ENCODE peak calls at places on chromosomes 2 and 18, in four cellular contexts. G is SK-N-SH, M is B cell, A is psoas muscle. U is an unnamed sample.

GRCh38 chr2:209536363-209536762 is 112.5 kb downstream of the MAP2 start:
- DNase-seq in M (no peak), G (no peak), A (no peak), U (no peak)

GRCh38 chr2:177241771-177242135 is 22.8 kb downstream of the NFE2L2 start:
- DNase-seq in A (no peak), M (no peak), G (peak), U (no peak)

GRCh38 chr2:180739070-180739469 is 241.3 kb upstream of the UBE2E3 start:
- DNase-seq in M (no peak), G (peak), A (peak), U (no peak)

GRCh38 chr2:74333175-74333574 is 10.0 kb downstream of the SLC4A5 start:
- DNase-seq in M (no peak), G (peak), A (no peak), U (no peak)

GRCh38 chr2:170822885-170823799 is 6.5 kb downstream of the GAD1 start:
- DNase-seq in G (peak), M (no peak), A (no peak), U (no peak)

GRCh38 chr2:677056-677949 is at the start of gene TMEM18:
- DNase-seq in A (peak), G (peak), M (peak), U (peak)

GRCh38 chr2:12624911-12625598 is 91.7 kb upstream of the TRIB2 start:
- DNase-seq in A (no peak), G (no peak), M (no peak), U (no peak)

GRCh38 chr2:27703638-27704341 is 40.1 kb downstream of the SLC4A1AP start:
- DNase-seq in A (peak), G (peak), M (peak), U (peak)

GRCh38 chr2:156430236-156430977 is 5.8 kb upstream of the GPD2 start:
- DNase-seq in M (no peak), A (no peak), G (no peak), U (no peak)

GRCh38 chr2:206915136-206915535 is 24.2 kb upstream of the CPO start:
- DNase-seq in M (no peak), G (no peak), A (no peak), U (no peak)

GRCh38 chr2:49044680-49045079 is 109.6 kb downstream of the FSHR start:
- DNase-seq in A (no peak), M (no peak), G (peak), U (no peak)

GRCh38 chr2:71784734-71785549 is 331.6 kb downstream of the DYSF start:
- DNase-seq in A (no peak), G (peak), M (no peak), U (no peak)

GRCh38 chr2:236262238-236262637 is 2.0 kb downstream of the ASB18 start:
- DNase-seq in G (no peak), M (no peak), A (no peak), U (no peak)

GRCh38 chr18:34929336-34929780 is 111.9 kb upstream of the MAPRE2 start:
- DNase-seq in M (no peak), G (no peak), A (no peak), U (no peak)

GRCh38 chr18:57698571-57699276 is 77.1 kb upstream of the NARS1 start:
- DNase-seq in G (no peak), A (no peak), M (no peak), U (no peak)

GRCh38 chr2:159228006-159228655 is 58.4 kb downstream of the WDSUB1 start:
- DNase-seq in G (no peak), M (no peak), A (no peak), U (no peak)

GRCh38 chr2:222313816-222314215 is 15.0 kb upstream of the PAX3 start:
- DNase-seq in G (no peak), A (no peak), M (no peak), U (no peak)

GRCh38 chr2:222311978-222312738 is 13.4 kb upstream of the PAX3 start:
- DNase-seq in A (no peak), M (no peak), G (no peak), U (peak)

GRCh38 chr2:222318712-222319575 is 20.1 kb upstream of the PAX3 start:
- DNase-seq in M (peak), G (peak), A (no peak), U (peak)

GRCh38 chr2:222318026-222318711 is 19.4 kb upstream of the PAX3 start:
- DNase-seq in G (peak), M (no peak), A (peak), U (peak)

GRCh38 chr2:222315443-222316121 is 16.8 kb upstream of the PAX3 start:
- DNase-seq in G (peak), A (no peak), M (no peak), U (peak)
- TF ChIP-seq CTCF in G (peak), A (no peak), M (no peak), U (no peak)

GRCh38 chr2:33786881-33787280 is 187.8 kb upstream of the FAM98A start:
- DNase-seq in M (no peak), G (no peak), A (no peak), U (no peak)

GRCh38 chr2:33785201-33786106 is 186.4 kb upstream of the FAM98A start:
- DNase-seq in A (no peak), G (no peak), M (no peak), U (peak)

GRCh38 chr2:33777791-33778190 is 178.7 kb upstream of the FAM98A start:
- DNase-seq in M (no peak), A (no peak), G (no peak), U (no peak)

GRCh38 chr2:33784488-33784887 is 185.4 kb upstream of the FAM98A start:
- DNase-seq in G (no peak), A (no peak), M (no peak), U (no peak)

GRCh38 chr2:33782395-33783239 is 183.5 kb upstream of the FAM98A start:
- DNase-seq in G (no peak), A (no peak), M (no peak), U (no peak)
- TF ChIP-seq CTCF in G (no peak), A (no peak), M (no peak), U (no peak)

GRCh38 chr2:199602896-199603482 is 145.2 kb upstream of the SATB2 start:
- DNase-seq in M (no peak), A (no peak), G (peak), U (no peak)

GRCh38 chr2:199602271-199602895 is 144.6 kb upstream of the SATB2 start:
- DNase-seq in M (no peak), A (no peak), G (peak), U (peak)

GRCh38 chr2:199603748-199604291 is 146.1 kb upstream of the SATB2 start:
- DNase-seq in M (no peak), G (peak), A (no peak), U (no peak)

GRCh38 chr2:199607914-199608313 is 150.2 kb upstream of the SATB2 start:
- DNase-seq in M (no peak), A (no peak), G (no peak), U (no peak)

GRCh38 chr2:199606193-199606780 is 148.5 kb upstream of the SATB2 start:
- DNase-seq in G (peak), M (no peak), A (no peak), U (no peak)
- TF ChIP-seq CTCF in G (peak), M (no peak), A (no peak), U (no peak)

GRCh38 chr2:98580656-98581284 is 27.5 kb downstream of the COA5 start:
- DNase-seq in G (no peak), A (no peak), M (no peak), U (no peak)
- TF ChIP-seq CTCF in G (no peak), A (no peak), M (no peak), U (no peak)

GRCh38 chr2:54342603-54343002 is 86.6 kb upstream of the TSPYL6 start:
- DNase-seq in A (no peak), M (no peak), G (no peak), U (no peak)

GRCh38 chr2:54336977-54337255 is 80.9 kb upstream of the TSPYL6 start:
- DNase-seq in G (no peak), M (no peak), A (no peak), U (no peak)

GRCh38 chr2:54347622-54348021 is 91.6 kb upstream of the TSPYL6 start:
- DNase-seq in M (no peak), G (no peak), A (no peak), U (no peak)

GRCh38 chr2:54336136-54336976 is 80.3 kb upstream of the TSPYL6 start:
- DNase-seq in G (no peak), M (no peak), A (no peak), U (no peak)

DNA sequence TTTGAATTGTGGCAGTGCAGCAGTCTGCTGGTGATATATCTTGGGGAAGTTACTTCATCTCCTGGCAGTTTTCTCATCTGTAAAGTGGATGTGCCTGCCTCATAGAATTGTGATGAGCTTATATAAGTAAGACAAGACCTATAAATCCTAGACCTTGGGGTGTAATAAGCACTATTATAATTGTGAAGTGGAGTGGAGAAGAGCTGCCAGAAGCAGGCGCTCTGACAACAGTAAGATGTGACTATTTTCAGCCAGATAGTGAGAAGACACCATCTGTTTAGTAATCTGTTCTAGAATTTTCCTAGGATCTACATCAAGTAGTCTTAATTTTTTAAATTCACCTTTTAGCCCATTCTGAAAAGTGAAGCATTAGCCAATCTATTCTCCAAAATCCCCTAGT is 85.6 kb upstream of the TSPYL6 start:
- DNase-seq in G (no peak), A (no peak), M (no peak), U (no peak)
- TF ChIP-seq CTCF in G (peak), A (peak), M (no peak), U (no peak)

GRCh38 chr18:75895135-75895534 is 467.6 kb upstream of the SMIM21 start:
- DNase-seq in A (no peak), M (no peak), G (no peak), U (no peak)

GRCh38 chr18:75898666-75899065 is 471.2 kb upstream of the SMIM21 start:
- DNase-seq in G (no peak), A (no peak), M (no peak), U (no peak)

DNA sequence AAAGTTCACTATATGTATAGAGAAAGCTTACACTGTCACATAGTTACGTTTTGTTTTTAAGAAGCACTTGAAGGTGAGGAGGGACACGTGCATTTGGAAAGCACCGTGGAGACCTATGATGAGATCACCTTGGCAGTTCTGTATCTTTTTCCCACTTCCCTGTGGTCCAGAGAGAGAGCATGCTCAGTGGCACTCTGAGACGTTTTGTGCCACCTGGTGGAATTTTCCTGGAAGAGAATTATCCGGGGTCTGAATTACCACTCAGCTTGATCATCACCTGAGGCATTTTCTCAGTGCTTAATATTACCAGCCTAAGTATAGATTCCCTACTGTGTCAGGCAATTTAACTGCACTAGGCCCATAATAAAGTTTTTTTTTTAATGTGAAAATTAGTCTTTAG is 469.4 kb upstream of the SMIM21 start:
- DNase-seq in A (no peak), G (peak), M (no peak), U (no peak)
- TF ChIP-seq CTCF in A (no peak), G (no peak), M (no peak), U (no peak)

GRCh38 chr2:212528106-212528856 is 10.3 kb downstream of the ERBB4 start:
- DNase-seq in A (no peak), G (no peak), M (no peak), U (no peak)
- TF ChIP-seq CTCF in A (no peak), G (peak), M (no peak), U (peak)

GRCh38 chr2:26302846-26303245 is 43.1 kb upstream of the SELENOI start:
- DNase-seq in A (peak), G (no peak), M (no peak), U (no peak)
- TF ChIP-seq CTCF in A (no peak), G (no peak), M (no peak), U (no peak)

GRCh38 chr2:164757934-164758695 is 83.5 kb downstream of the COBLL1 start:
- DNase-seq in G (no peak), M (no peak), A (no peak), U (no peak)

GRCh38 chr2:164756773-164757172 is 84.8 kb downstream of the COBLL1 start:
- DNase-seq in M (no peak), G (no peak), A (no peak), U (no peak)

GRCh38 chr2:164754157-164755093 is 87.2 kb downstream of the COBLL1 start:
- DNase-seq in G (no peak), M (peak), A (no peak), U (no peak)
- TF ChIP-seq CTCF in G (no peak), M (no peak), A (no peak), U (no peak)